ENCODE peak calls at places on chromosomes 6 and 20, in seven cellular contexts. G is adipocyte; W is GM23248; Z is AG04450; H is thoracic aorta; I is CD8-positive, alpha-beta T cell; T is left ventricle myocardium inferior. D is an unnamed sample. For H3K9me3, the result is how much of the 10 kb centered on the place peaks cover.

GRCh38 chr20:24948939-24949679 is at the start of gene CST7:
- DNase-seq in G (no peak), W (no peak), Z (no peak), H (no peak), I (peak), T (no peak), D (peak)

GRCh38 chr6:121682666-121683065 is 247.2 kb downstream of the GJA1 start:
- DNase-seq in G (no peak), W (no peak), Z (no peak), H (no peak), I (no peak), T (no peak), D (no peak)

GRCh38 chr6:21402368-21402767 is 191.2 kb upstream of the SOX4 start:
- DNase-seq in G (peak), W (peak), Z (peak), H (no peak), I (no peak), T (no peak), D (no peak)

GRCh38 chr6:21780601-21781000 is 187.1 kb downstream of the SOX4 start:
- DNase-seq in G (no peak), W (no peak), Z (no peak), H (no peak), I (no peak), T (no peak), D (no peak)

GRCh38 chr6:90237350-90237990 is 59.2 kb downstream of the BACH2 start:
- DNase-seq in G (no peak), W (no peak), Z (no peak), H (no peak), I (no peak), T (no peak), D (peak)

GRCh38 chr6:134619077-134619476 is 301.2 kb upstream of the SGK1 start:
- DNase-seq in G (no peak), W (no peak), Z (no peak), H (no peak), I (no peak), T (no peak), D (no peak)

GRCh38 chr20:16327606-16328005 is 245.6 kb downstream of the KIF16B start:
- DNase-seq in G (no peak), W (no peak), Z (no peak), H (no peak), I (no peak), T (no peak), D (no peak)

GRCh38 chr20:25259358-25259757 is 11.5 kb downstream of the PYGB start:
- DNase-seq in G (no peak), W (no peak), Z (no peak), H (no peak), I (no peak), T (no peak), D (no peak)

GRCh38 chr20:47201074-47201730 is 155.3 kb downstream of the ZMYND8 start:
- DNase-seq in G (no peak), W (no peak), Z (no peak), H (no peak), I (no peak), T (no peak), D (no peak)

GRCh38 chr6:11163932-11164331 is 52.4 kb upstream of the ERVFRD-1 start:
- DNase-seq in G (no peak), W (no peak), Z (no peak), H (no peak), I (no peak), T (no peak), D (no peak)

GRCh38 chr20:43666376-43667328 is at the start of gene MYBL2:
- DNase-seq in G (peak), W (peak), Z (no peak), H (no peak), I (peak), T (peak), D (peak)

GRCh38 chr6:80335061-80335660 is 228.7 kb downstream of the BCKDHB start:
- DNase-seq in G (no peak), W (peak), Z (no peak), H (no peak), I (no peak), T (no peak), D (no peak)

GRCh38 chr6:90311569-90311968 is 14.9 kb upstream of the BACH2 start:
- DNase-seq in G (no peak), W (no peak), Z (no peak), H (no peak), I (no peak), T (no peak), D (no peak)

GRCh38 chr20:61786230-61786629 is 279.5 kb downstream of the TAF4 start:
- DNase-seq in G (no peak), W (no peak), Z (no peak), H (no peak), I (no peak), T (no peak), D (no peak)

GRCh38 chr6:2980465-2980855 is 9.1 kb upstream of the SERPINB6 start:
- DNase-seq in G (no peak), W (no peak), Z (no peak), H (no peak), I (no peak), T (no peak), D (peak)

GRCh38 chr6:98980814-98981213 is 33.1 kb upstream of the FBXL4 start:
- DNase-seq in G (no peak), W (no peak), Z (no peak), H (no peak), I (no peak), T (no peak), D (no peak)

GRCh38 chr6:31805939-31806469 is 762 bp downstream of the LSM2 start:
- DNase-seq in G (no peak), W (peak), Z (no peak), H (no peak), I (no peak), T (no peak), D (no peak)

GRCh38 chr6:40116829-40117228 is 182.6 kb upstream of the MOCS1 start:
- DNase-seq in G (no peak), W (no peak), Z (no peak), H (no peak), I (no peak), T (no peak), D (no peak)
- H3K9me3 ChIP-seq in G (under half), W (under half), Z (under half), H (under half), I (under half), T (under half), D (under half)

DNA sequence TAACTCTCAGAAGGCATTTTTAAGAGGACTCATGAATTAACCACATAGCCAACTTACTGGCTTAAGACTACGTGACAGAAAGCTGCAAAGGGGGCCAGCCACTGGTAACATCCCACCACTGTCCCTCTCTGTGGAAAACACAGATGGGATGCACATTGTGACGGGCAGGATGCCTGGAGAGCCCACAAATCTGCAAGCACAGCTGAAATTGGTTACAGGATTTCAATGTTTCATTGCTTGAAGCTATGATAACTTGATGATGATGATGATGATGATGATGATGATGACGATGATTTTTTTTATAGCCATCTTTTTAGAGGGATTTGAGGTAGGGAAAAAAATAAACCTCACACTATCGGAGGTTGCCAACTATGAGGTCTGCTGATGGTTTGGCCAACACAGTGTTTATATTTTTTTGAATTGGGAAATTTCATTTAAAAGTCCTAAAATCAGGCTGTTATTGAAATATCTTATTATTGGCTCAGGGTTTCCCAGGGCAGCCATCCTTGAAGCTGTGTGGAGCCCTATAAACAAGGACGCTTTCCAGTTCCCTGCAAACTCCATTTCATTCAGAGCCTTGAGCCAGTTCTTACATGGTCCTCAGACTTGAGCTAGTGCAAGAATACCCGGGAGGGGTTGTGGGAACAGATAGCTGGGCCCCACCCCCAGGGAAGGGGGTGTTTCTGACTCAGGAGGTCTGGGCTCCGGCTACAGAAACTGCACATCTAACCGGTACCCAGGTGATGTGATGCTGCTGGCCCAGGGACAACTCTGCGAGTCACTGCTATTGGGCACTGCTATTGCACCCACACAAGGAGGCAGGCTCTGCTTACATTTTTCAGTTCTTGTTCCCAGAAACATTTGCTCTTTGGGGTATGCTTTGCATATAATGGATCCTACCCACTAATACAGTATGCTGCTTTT is 27.1 kb downstream of the BCAS1 start:
- DNase-seq in G (no peak), W (peak), Z (no peak), H (no peak), I (no peak), T (no peak), D (peak)
- H3K9me3 ChIP-seq in G (under half), W (under half), Z (under half), H (under half), I (under half), T (under half), D (under half)

DNA sequence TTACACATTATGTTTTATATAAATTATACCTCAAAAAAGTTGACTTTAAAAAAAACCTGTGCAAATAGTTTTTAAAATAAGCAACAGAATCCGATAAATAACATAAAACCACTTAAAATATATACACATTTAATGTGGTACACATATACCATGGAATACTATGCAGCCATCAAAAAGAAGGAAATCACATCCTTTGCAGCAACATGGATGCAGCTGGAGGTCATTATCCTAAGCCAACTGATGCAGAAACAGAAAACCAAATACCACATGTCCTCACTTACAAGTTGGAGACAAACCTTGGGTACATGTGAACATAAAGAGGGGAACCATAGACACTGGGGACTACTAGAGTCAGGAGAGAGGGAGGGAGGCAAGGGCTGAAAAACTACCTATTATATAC is 4.0 kb upstream of the DEFB121 start:
- DNase-seq in G (no peak), W (no peak), Z (no peak), H (no peak), I (no peak), T (no peak), D (no peak)
- H3K9me3 ChIP-seq in G (under half), W (under half), Z (under half), H (under half), I (under half), T (under half), D (under half)

GRCh38 chr20:59836768-59837167 is 96.7 kb downstream of the SYCP2 start:
- DNase-seq in G (no peak), W (no peak), Z (no peak), H (no peak), I (no peak), T (no peak), D (peak)
- H3K9me3 ChIP-seq in G (under half), W (under half), Z (under half), H (under half), I (under half), T (under half), D (under half)

DNA sequence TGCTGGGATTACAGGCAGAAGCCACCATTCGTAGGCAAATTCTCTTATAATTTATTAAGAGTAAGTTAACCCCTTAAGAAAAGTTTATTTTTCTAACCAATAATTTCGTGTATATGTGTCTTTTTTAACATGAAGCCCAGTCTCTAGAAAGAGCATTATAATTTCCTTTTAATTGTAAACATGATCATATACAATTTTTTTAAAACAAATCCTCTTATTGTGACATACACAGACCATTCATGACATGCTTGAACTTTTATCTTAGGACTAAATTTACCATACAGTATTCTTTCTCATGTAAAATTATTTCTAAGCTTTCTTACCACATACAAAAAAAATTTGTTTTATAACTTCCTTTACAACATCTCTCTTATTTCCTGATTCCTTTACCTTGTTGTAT is 6.7 kb downstream of the ACOT13 start:
- DNase-seq in G (no peak), W (no peak), Z (no peak), H (no peak), I (no peak), T (no peak), D (no peak)
- H3K9me3 ChIP-seq in G (under half), W (under half), Z (under half), H (under half), I (under half), T (under half), D (under half)

GRCh38 chr6:4819706-4820283 is 43.6 kb downstream of the CDYL start:
- DNase-seq in G (peak), W (peak), Z (no peak), H (no peak), I (no peak), T (no peak), D (no peak)

GRCh38 chr6:4818272-4818938 is 42.2 kb downstream of the CDYL start:
- DNase-seq in G (no peak), W (no peak), Z (no peak), H (no peak), I (no peak), T (no peak), D (no peak)

GRCh38 chr6:4816904-4817303 is 40.7 kb downstream of the CDYL start:
- DNase-seq in G (no peak), W (no peak), Z (no peak), H (no peak), I (no peak), T (no peak), D (no peak)

GRCh38 chr6:4815584-4815983 is 39.4 kb downstream of the CDYL start:
- DNase-seq in G (no peak), W (no peak), Z (no peak), H (no peak), I (no peak), T (no peak), D (no peak)

DNA sequence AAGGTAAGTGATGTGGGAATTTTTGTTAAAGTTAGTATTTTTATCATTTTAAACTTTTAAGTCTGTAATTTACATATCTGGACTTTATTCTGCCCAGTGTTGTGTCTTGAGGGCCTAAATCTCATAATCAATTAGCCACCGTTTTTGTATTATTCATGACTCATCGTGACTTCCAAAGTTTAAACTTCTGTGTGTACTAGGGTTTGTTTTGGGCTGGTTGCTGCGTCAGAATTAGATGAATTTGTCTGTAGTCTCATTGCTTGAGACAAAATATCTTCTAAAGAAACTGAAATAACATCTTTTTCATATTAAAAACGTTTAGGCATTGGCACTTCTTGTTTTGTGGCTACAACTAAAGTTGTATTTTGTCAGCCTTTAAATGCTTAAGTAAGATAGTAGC is 41.3 kb downstream of the CDYL start:
- DNase-seq in G (no peak), W (peak), Z (no peak), H (no peak), I (no peak), T (no peak), D (peak)
- H3K9me3 ChIP-seq in G (under half), W (under half), Z (under half), H (under half), I (under half), T (under half), D (under half)

GRCh38 chr20:39421571-39422099 is 459.5 kb downstream of the DHX35 start:
- DNase-seq in G (no peak), W (peak), Z (no peak), H (no peak), I (no peak), T (no peak), D (no peak)
- H3K9me3 ChIP-seq in G (under half), W (under half), Z (under half), H (under half), I (under half), T (under half), D (under half)

GRCh38 chr6:48691420-48691819 is 580.4 kb upstream of the PTCHD4 start:
- DNase-seq in G (no peak), W (no peak), Z (no peak), H (no peak), I (no peak), T (no peak), D (no peak)
- H3K9me3 ChIP-seq in G (under half), W (under half), Z (under half), H (under half), I (under half), T (half or more), D (under half)

DNA sequence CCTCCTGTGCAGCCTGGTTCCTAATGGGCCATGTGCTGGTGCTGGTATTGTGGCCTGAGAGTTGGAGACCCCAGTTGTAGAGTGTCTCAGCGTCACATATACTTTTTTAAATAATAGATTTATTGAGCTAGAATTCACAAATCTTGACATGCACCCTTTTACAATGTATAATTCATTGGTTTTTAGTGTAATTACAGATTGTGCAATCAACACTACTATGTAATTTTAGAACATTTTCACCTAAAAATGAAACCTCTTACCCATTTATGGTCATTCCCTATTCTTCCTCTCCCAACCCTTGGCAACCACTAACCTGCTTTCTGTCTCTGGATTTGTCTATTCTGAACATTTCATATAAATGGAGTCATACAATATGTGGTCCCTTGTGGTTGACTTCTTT is 10.6 kb downstream of the PRIM2 start:
- DNase-seq in G (no peak), W (no peak), Z (no peak), H (no peak), I (no peak), T (no peak), D (no peak)
- H3K9me3 ChIP-seq in G (under half), W (under half), Z (under half), H (under half), I (under half), T (under half), D (under half)

D was measured in PC-3.